ENCODE peak calls at places on chromosomes 16 and 17, in seven cellular contexts. L, T, N, Q, M, U and I are unnamed samples.

GRCh38 chr16:29962344-29962994 is 590 bp downstream of the TMEM219 start:
- DNase-seq in Q (peak), M (no peak), T (peak), N (no peak), U (no peak), L (no peak), I (peak)

GRCh38 chr17:34917381-34917780 is 43.9 kb downstream of the CCT6B start:
- DNase-seq in N (no peak), Q (no peak), M (no peak), T (no peak), U (no peak), L (no peak), I (no peak)

GRCh38 chr17:40355123-40355803 is 9.3 kb downstream of the GJD3 start:
- DNase-seq in N (peak), M (no peak), Q (peak), L (peak), U (peak), T (peak), I (peak)

GRCh38 chr17:44400226-44400847 is 10.9 kb upstream of the ITGA2B start:
- DNase-seq in N (no peak), T (no peak), Q (peak), M (peak), L (no peak), U (peak), I (peak)

GRCh38 chr16:68083861-68084503 is 1.2 kb upstream of the NFATC3 start:
- DNase-seq in U (peak), N (peak), Q (peak), L (no peak), M (peak), T (no peak), I (no peak)

GRCh38 chr17:75271955-75272847 is 1.2 kb upstream of the MIF4GD start:
- DNase-seq in T (peak), L (peak), M (peak), Q (peak), N (peak), U (no peak), I (peak)

GRCh38 chr17:78817123-78817522 is 23.5 kb downstream of the USP36 start:
- DNase-seq in L (peak), M (no peak), U (no peak), N (no peak), T (no peak), Q (no peak), I (no peak)

GRCh38 chr17:40485851-40486512 is 15.4 kb downstream of the TNS4 start:
- DNase-seq in Q (peak), N (peak), U (no peak), M (peak), T (no peak), L (peak), I (peak)

GRCh38 chr17:45794840-45795239 is 10.7 kb downstream of the CRHR1 start:
- DNase-seq in M (no peak), L (no peak), N (no peak), Q (peak), T (no peak), U (no peak), I (no peak)

GRCh38 chr17:49738456-49739163 is 25.3 kb downstream of the FAM117A start:
- DNase-seq in L (peak), U (no peak), Q (no peak), N (no peak), M (no peak), T (no peak), I (no peak)
- H3K4me3 ChIP-seq in L (no peak), U (no peak), Q (no peak), N (no peak), M (no peak), T (no peak), I (no peak)

DNA sequence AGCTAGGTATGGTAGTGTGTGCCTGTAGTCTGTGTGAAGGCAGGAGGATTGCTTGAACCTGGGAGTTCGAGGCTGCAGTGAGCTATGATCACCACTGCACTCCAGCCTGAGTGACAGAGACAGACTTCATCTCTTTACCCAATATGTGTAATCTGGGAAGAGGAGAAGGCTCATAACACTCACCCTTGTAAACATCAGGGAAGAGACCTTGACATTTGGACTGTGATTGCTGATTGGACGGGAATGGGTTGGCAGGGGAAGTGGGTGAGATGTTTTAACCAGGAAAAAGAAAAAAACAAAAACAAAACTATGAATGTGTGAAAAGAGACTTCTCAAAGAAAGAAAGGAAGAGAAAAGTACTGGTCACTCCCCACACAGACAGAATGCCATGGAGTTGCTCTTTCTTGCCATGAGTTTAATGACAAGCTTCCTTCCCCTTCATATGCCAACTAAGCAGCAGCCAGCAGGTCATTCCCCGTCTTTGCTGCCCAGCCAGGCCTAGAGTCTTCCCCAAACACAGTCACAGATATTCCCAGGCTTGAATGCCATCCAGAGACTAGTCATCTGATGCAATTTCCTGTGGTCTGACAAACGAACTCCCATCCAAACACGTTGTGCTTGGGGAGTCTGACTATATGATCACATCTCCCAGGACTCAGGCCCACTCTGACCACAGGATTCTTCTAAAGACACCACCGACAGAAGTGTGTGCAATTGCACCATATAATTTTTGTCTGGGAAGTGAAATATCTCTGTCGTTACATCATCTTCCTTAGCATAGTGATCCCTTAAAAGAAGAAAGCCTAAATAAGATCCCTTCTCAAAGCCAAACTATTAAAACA is 3.6 kb upstream of the XAF1 start:
- DNase-seq in U (no peak), Q (peak), M (peak), L (peak), T (peak), N (peak), I (peak)
- TF ChIP-seq CTCF in U (no peak), Q (no peak), M (no peak), L (no peak), T (no peak), N (no peak), I (peak)

DNA sequence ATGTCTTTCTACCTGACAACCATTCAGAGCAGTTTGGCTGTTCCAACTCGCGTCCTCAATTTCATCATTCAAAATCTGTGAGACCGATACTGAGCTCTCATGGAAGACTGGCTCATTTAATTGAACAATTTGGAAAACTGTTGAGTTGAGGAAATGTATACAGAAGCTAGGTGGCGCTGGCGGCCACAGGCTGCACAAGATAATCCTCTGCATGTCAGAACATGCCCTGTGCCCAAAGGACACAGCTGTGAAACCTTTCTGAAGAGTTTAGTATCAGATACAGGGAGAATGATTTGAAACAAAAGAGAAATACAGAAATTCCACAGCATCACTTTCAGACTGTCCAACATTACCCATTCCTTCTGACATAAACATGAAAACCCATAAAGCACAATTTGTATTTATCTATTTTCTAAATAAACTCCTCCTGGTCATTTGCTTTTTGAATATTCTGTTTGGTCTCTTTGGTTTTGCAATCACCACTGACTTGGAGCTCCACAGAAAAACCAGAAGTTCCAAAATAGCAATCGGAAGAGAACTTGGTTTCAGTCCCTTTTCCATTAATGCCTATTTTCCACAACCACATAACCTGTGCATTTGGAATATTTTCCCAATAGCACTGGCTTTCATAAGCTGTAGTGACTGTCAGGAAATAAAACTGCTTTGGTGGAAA is 192.8 kb downstream of the MAP2K6 start:
- DNase-seq in M (peak), L (peak), U (peak), T (peak), Q (peak), N (peak), I (peak)
- H3K4me3 ChIP-seq in M (no peak), L (no peak), U (no peak), T (peak), Q (no peak), N (no peak), I (no peak)

GRCh38 chr16:10745856-10746255 is 2.2 kb downstream of the NUBP1 start:
- DNase-seq in M (no peak), T (no peak), N (peak), Q (no peak), U (peak), L (no peak), I (no peak)
- TF ChIP-seq CTCF in M (no peak), T (no peak), N (no peak), Q (no peak), U (no peak), L (no peak), I (no peak)

GRCh38 chr17:31522987-31523495 is 131.6 kb downstream of the RAB11FIP4 start:
- DNase-seq in N (no peak), T (no peak), Q (no peak), L (no peak), M (no peak), U (no peak), I (no peak)

GRCh38 chr17:31522284-31522931 is 130.9 kb downstream of the RAB11FIP4 start:
- DNase-seq in T (no peak), U (no peak), N (no peak), M (no peak), L (no peak), Q (no peak), I (no peak)

GRCh38 chr17:31524926-31525800 is 133.7 kb downstream of the RAB11FIP4 start:
- DNase-seq in U (peak), N (peak), Q (peak), L (peak), M (peak), T (peak), I (peak)

GRCh38 chr17:31525801-31526549 is 134.5 kb downstream of the RAB11FIP4 start:
- DNase-seq in L (no peak), Q (no peak), M (no peak), N (no peak), T (no peak), U (no peak), I (no peak)

GRCh38 chr17:31523862-31524730 is 132.6 kb downstream of the RAB11FIP4 start:
- DNase-seq in L (no peak), Q (no peak), T (no peak), U (no peak), M (no peak), N (no peak), I (no peak)
- H3K4me3 ChIP-seq in L (no peak), Q (no peak), T (no peak), U (no peak), M (no peak), N (no peak), I (no peak)

DNA sequence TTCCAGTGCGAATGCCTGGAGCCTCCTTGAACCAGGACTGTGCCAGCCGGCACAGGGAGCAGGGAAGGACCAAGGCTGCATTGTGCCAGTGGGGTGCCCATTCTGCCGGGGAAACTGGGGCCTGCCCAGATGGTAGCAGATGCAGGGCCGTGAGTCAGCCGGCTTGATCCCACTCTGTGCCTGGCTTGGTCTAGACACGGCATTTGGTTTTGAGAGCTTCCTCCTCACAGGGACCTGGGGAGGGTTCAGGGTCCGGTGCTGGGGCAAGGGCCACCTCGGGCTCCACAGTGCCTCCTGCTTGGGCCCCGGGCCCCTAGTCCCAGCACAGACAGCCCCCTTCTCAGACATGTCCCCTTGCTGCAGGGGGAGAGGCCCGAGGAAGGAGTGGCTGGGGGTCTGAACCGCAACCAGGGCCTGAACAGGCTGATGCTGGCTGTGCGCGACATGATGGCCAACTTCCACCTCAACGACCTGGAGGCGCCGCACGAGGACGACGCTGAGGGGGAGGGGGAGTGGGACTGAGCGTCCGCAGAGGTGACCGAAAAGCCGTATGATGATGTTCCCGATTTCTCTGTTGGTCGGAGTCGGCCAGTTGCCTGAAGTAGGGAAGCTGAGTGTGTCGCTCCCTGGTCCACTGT is 7.8 kb upstream of the MC1R start:
- DNase-seq in L (peak), M (no peak), Q (no peak), U (no peak), N (no peak), T (no peak), I (no peak)
- TF ChIP-seq CTCF in L (no peak), M (no peak), Q (no peak), U (no peak), N (no peak), T (no peak), I (no peak)

DNA sequence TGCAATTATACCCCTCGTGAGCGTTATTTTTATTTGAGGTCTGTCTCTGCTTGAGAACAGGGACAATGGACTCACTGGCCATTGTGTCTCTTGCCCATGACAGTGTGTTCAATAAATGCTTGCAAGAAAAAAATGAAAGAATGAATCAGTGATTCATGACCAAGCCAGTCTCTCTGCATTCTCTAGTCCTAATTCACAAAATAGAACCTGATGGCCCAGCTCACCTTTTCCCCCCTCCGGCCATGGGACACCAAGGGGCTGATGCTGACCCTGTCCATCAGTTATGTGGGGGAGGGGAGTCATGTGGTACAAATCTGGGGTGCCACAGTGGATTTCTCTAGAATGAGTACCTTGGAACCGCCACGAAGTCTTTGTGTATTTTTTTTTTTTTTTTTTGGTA is 38.2 kb downstream of the CCDC42 start:
- DNase-seq in Q (no peak), L (no peak), M (no peak), N (no peak), U (no peak), T (no peak), I (no peak)
- H3K4me3 ChIP-seq in Q (no peak), L (no peak), M (no peak), N (no peak), U (no peak), T (no peak), I (no peak)

GRCh38 chr17:72399023-72399607 is 278.3 kb downstream of the SOX9 start:
- DNase-seq in N (no peak), M (no peak), L (no peak), U (no peak), T (no peak), Q (no peak), I (no peak)
- TF ChIP-seq CTCF in N (no peak), M (no peak), L (no peak), U (no peak), T (no peak), Q (no peak), I (no peak)

GRCh38 chr17:4412933-4413831 is 20.6 kb upstream of the SPNS3 start:
- DNase-seq in T (peak), N (peak), U (peak), L (peak), Q (peak), M (peak), I (peak)
- H3K4me3 ChIP-seq in T (no peak), N (peak), U (no peak), L (no peak), Q (no peak), M (no peak), I (no peak)